ENCODE peak calls at places on chromosomes 1 and 21, in eight cellular contexts. E is amniotic stem cell; J is activated naive CD4-positive, alpha-beta T cell treated with anti-CD3 and anti-CD28 coated beads, Interleukin-2, amount 50 U/mL, for 16 hours; X is HT1080; G is T-cell; Q is lower leg skin; S is Right ventricle myocardium superior; U is AG04450. C is an unnamed sample.

GRCh38 chr1:117336087-117336817 is 31.0 kb upstream of the MAN1A2 start:
- DNase-seq in J (no peak), E (no peak), G (no peak), X (peak; percentile 7), U (no peak), Q (no peak), S (no peak), C (peak; percentile 39)

GRCh38 chr1:215905493-215906095 is 338.5 kb downstream of the KCTD3 start:
- DNase-seq in E (peak; percentile 40), X (no peak), S (no peak), J (no peak), U (no peak), Q (no peak), G (no peak), C (no peak)

GRCh38 chr1:41358152-41358937 is 2.9 kb upstream of the FOXO6 start:
- DNase-seq in U (no peak), X (no peak), G (no peak), J (no peak), E (no peak), S (peak; percentile 82), Q (peak; percentile 87), C (no peak)

GRCh38 chr1:2382621-2383361 is 8.6 kb downstream of the MORN1 start:
- DNase-seq in J (no peak), X (peak; percentile 19), Q (peak; percentile 85), G (no peak), S (peak; percentile 55), E (no peak), U (no peak), C (peak; percentile 31)

GRCh38 chr21:44492572-44493385 is 37.5 kb downstream of the LRRC3 start:
- DNase-seq in U (no peak), J (no peak), Q (no peak), E (no peak), G (no peak), X (peak; percentile 35), S (no peak), C (no peak)

GRCh38 chr1:225254676-225255075 is 173.2 kb downstream of the LBR start:
- DNase-seq in S (no peak), G (no peak), E (no peak), X (no peak), U (no peak), Q (no peak), J (no peak), C (no peak)

GRCh38 chr1:224804220-224804619 is 125.3 kb upstream of the DNAH14 start:
- DNase-seq in E (no peak), S (no peak), G (no peak), J (no peak), Q (no peak), X (no peak), U (no peak), C (no peak)

GRCh38 chr21:45982256-45982757 is 737 bp downstream of the COL6A1 start:
- DNase-seq in S (peak; percentile 42), E (no peak), G (no peak), Q (peak; percentile 86), J (peak; percentile 16), U (no peak), X (no peak), C (no peak)

GRCh38 chr1:193755441-193755840 is 569.0 kb upstream of the B3GALT2 start:
- DNase-seq in Q (no peak), X (no peak), E (no peak), G (no peak), S (no peak), J (no peak), U (no peak), C (no peak)

GRCh38 chr1:99658031-99658290 is 12.0 kb downstream of the PALMD start:
- DNase-seq in U (no peak), S (no peak), Q (no peak), G (no peak), X (no peak), J (no peak), E (no peak), C (no peak)

GRCh38 chr21:45970674-45971486 is 10.7 kb upstream of the COL6A1 start:
- DNase-seq in G (no peak), U (no peak), X (peak; percentile 43), J (peak; percentile 61), Q (peak; percentile 94), S (peak; percentile 84), E (no peak), C (peak; percentile 63)

GRCh38 chr1:244077473-244078220 is 26.6 kb downstream of the ZBTB18 start:
- DNase-seq in U (no peak), X (no peak), E (no peak), S (no peak), G (no peak), Q (no peak), J (no peak), C (peak; percentile 19)

GRCh38 chr1:89607888-89608626 is 24.9 kb upstream of the LRRC8C start:
- DNase-seq in Q (no peak), U (no peak), G (peak; percentile 66), E (no peak), S (peak; percentile 41), X (peak; percentile 55), J (peak; percentile 75), C (no peak)

GRCh38 chr1:193569696-193570269 is 383.4 kb upstream of the B3GALT2 start:
- DNase-seq in X (peak; percentile 65), G (no peak), Q (no peak), S (no peak), U (peak; percentile 54), J (no peak), E (peak; percentile 31), C (peak; percentile 3)

GRCh38 chr1:40081874-40082273 is 15.2 kb downstream of the PPT1 start:
- DNase-seq in G (no peak), X (no peak), E (no peak), U (no peak), Q (no peak), J (no peak), S (no peak), C (no peak)

GRCh38 chr1:30753660-30754123 is 3.9 kb downstream of the LAPTM5 start:
- DNase-seq in E (no peak), J (no peak), S (no peak), Q (no peak), X (no peak), U (no peak), G (no peak), C (no peak)

GRCh38 chr1:45522324-45523104 is 830 bp upstream of the PRDX1 start:
- DNase-seq in S (no peak), Q (no peak), U (no peak), E (no peak), X (peak; percentile 60), G (no peak), J (no peak), C (no peak)

GRCh38 chr1:214525535-214526019 is 25.8 kb downstream of the PTPN14 start:
- DNase-seq in E (no peak), Q (no peak), G (no peak), J (no peak), U (no peak), S (no peak), X (no peak), C (peak; percentile 88)

GRCh38 chr1:20725189-20726106 is 7.1 kb downstream of the SH2D5 start:
- DNase-seq in S (no peak), U (peak; percentile 26), J (no peak), X (peak; percentile 81), G (no peak), E (no peak), Q (peak; percentile 82), C (peak; percentile 62)